ENCODE peak calls at places on chromosome 19, in ten cellular contexts. L, G, I, Y, O, T, H, F, B and D are unnamed samples.

GRCh38 chr19:56577719-56578602 is 10.7 kb downstream of the ZNF470 start:
- DNase-seq in L (no peak), G (no peak), I (no peak), Y (no peak), O (no peak), T (no peak), H (no peak), F (no peak), B (no peak), D (no peak)

GRCh38 chr19:41774515-41774980 is 19.2 kb downstream of the CEACAM6 start:
- DNase-seq in L (no peak), G (peak), I (peak), Y (no peak), O (no peak), T (peak), H (peak), F (no peak), B (no peak), D (peak)

GRCh38 chr19:292951-293350 is 1.7 kb upstream of the PLPP2 start:
- DNase-seq in L (no peak), G (no peak), I (peak), Y (no peak), O (no peak), T (no peak), H (peak), F (peak), B (no peak), D (no peak)

GRCh38 chr19:38441660-38442348 is 8.3 kb downstream of the RYR1 start:
- DNase-seq in L (peak), G (no peak), I (no peak), Y (no peak), O (no peak), T (no peak), H (no peak), F (no peak), B (peak), D (no peak)

GRCh38 chr19:41995959-41996797 is 2.1 kb upstream of the ATP1A3 start:
- DNase-seq in L (peak), G (no peak), I (no peak), Y (no peak), O (no peak), T (no peak), H (no peak), F (no peak), B (no peak), D (no peak)

GRCh38 chr19:12126707-12127106 is 13.4 kb downstream of the ZNF20 start:
- DNase-seq in L (no peak), G (no peak), I (peak), Y (no peak), O (peak), T (no peak), H (no peak), F (no peak), B (peak), D (no peak)

GRCh38 chr19:14450168-14450874 is 17.2 kb downstream of the PKN1 start:
- DNase-seq in L (peak), G (no peak), I (peak), Y (no peak), O (peak), T (no peak), H (no peak), F (peak), B (no peak), D (peak)

GRCh38 chr19:39867133-39867532 is 21.0 kb upstream of the FBL start:
- DNase-seq in L (no peak), G (no peak), I (no peak), Y (no peak), O (no peak), T (no peak), H (no peak), F (no peak), B (no peak), D (no peak)

GRCh38 chr19:10568444-10568825 is 344 bp downstream of the CDKN2D start:
- DNase-seq in L (peak), G (no peak), I (peak), Y (no peak), O (no peak), T (no peak), H (peak), F (peak), B (no peak), D (no peak)

GRCh38 chr19:50794074-50794777 is 4.0 kb downstream of the ACP4 start:
- DNase-seq in L (no peak), G (no peak), I (peak), Y (no peak), O (no peak), T (no peak), H (no peak), F (no peak), B (no peak), D (no peak)

GRCh38 chr19:42290523-42291436 is 11.2 kb upstream of the PRR19 start:
- DNase-seq in L (no peak), G (no peak), I (no peak), Y (no peak), O (no peak), T (no peak), H (no peak), F (no peak), B (peak), D (peak)

GRCh38 chr19:566403-566802 is 6.0 kb upstream of the BSG start:
- DNase-seq in L (peak), G (no peak), I (no peak), Y (peak), O (no peak), T (peak), H (no peak), F (peak), B (peak), D (no peak)

GRCh38 chr19:53994811-53995210 is 3.4 kb downstream of the CACNG6 start:
- DNase-seq in L (no peak), G (no peak), I (no peak), Y (no peak), O (peak), T (no peak), H (no peak), F (no peak), B (no peak), D (no peak)

GRCh38 chr19:55172741-55173140 is 6.3 kb upstream of the DNAAF3 start:
- DNase-seq in L (no peak), G (no peak), I (no peak), Y (no peak), O (peak), T (no peak), H (no peak), F (no peak), B (no peak), D (no peak)

GRCh38 chr19:7874080-7874856 is at the start of gene PRR36:
- DNase-seq in L (peak), G (peak), I (no peak), Y (no peak), O (no peak), T (no peak), H (peak), F (peak), B (peak), D (no peak)

GRCh38 chr19:656751-657559 is 6.1 kb downstream of the RNF126 start:
- DNase-seq in L (no peak), G (no peak), I (no peak), Y (no peak), O (no peak), T (no peak), H (no peak), F (no peak), B (no peak), D (no peak)

GRCh38 chr19:6393074-6393981 is at the start of gene GTF2F1:
- DNase-seq in L (peak), G (peak), I (peak), Y (peak), O (peak), T (peak), H (peak), F (peak), B (peak), D (peak)

GRCh38 chr19:43105496-43105895 is 23.0 kb upstream of the PSG2 start:
- DNase-seq in L (no peak), G (no peak), I (no peak), Y (no peak), O (no peak), T (no peak), H (no peak), F (no peak), B (no peak), D (no peak)

GRCh38 chr19:45646345-45646698 is 7.1 kb upstream of the EML2 start:
- DNase-seq in L (no peak), G (no peak), I (no peak), Y (no peak), O (no peak), T (no peak), H (no peak), F (no peak), B (no peak), D (no peak)

GRCh38 chr19:19627716-19628498 is at the start of gene LPAR2:
- DNase-seq in L (peak), G (peak), I (peak), Y (peak), O (no peak), T (peak), H (peak), F (peak), B (peak), D (peak)

GRCh38 chr19:19628499-19629134 is 597 bp upstream of the LPAR2 start:
- DNase-seq in L (peak), G (no peak), I (no peak), Y (peak), O (peak), T (peak), H (peak), F (peak), B (peak), D (peak)

GRCh38 chr19:19627442-19627715 is 641 bp downstream of the LPAR2 start:
- DNase-seq in L (no peak), G (no peak), I (no peak), Y (no peak), O (no peak), T (no peak), H (no peak), F (no peak), B (no peak), D (peak)

GRCh38 chr19:19624032-19624570 is 3.9 kb downstream of the LPAR2 start:
- DNase-seq in L (no peak), G (no peak), I (no peak), Y (no peak), O (no peak), T (no peak), H (no peak), F (no peak), B (no peak), D (no peak)

GRCh38 chr19:19626516-19627441 is 1.2 kb downstream of the LPAR2 start:
- DNase-seq in L (no peak), G (no peak), I (no peak), Y (no peak), O (no peak), T (no peak), H (peak), F (no peak), B (no peak), D (no peak)
- H3K4me3 ChIP-seq in L (peak), G (no peak), I (no peak), Y (no peak), O (no peak), T (no peak), H (peak), F (peak), B (peak), D (peak)

GRCh38 chr19:28291874-28292273 is 921.1 kb downstream of the UQCRFS1 start:
- DNase-seq in L (no peak), G (no peak), I (no peak), Y (no peak), O (no peak), T (no peak), H (no peak), F (no peak), B (no peak), D (no peak)

GRCh38 chr19:28292822-28293500 is 920.0 kb downstream of the UQCRFS1 start:
- DNase-seq in L (peak), G (no peak), I (no peak), Y (no peak), O (no peak), T (no peak), H (no peak), F (no peak), B (peak), D (no peak)

GRCh38 chr19:28288850-28289249 is 924.1 kb downstream of the UQCRFS1 start:
- DNase-seq in L (no peak), G (no peak), I (no peak), Y (no peak), O (no peak), T (no peak), H (no peak), F (no peak), B (peak), D (no peak)

GRCh38 chr19:28290963-28291657 is 921.8 kb downstream of the UQCRFS1 start:
- DNase-seq in L (peak), G (no peak), I (no peak), Y (no peak), O (no peak), T (no peak), H (no peak), F (no peak), B (no peak), D (no peak)

DNA sequence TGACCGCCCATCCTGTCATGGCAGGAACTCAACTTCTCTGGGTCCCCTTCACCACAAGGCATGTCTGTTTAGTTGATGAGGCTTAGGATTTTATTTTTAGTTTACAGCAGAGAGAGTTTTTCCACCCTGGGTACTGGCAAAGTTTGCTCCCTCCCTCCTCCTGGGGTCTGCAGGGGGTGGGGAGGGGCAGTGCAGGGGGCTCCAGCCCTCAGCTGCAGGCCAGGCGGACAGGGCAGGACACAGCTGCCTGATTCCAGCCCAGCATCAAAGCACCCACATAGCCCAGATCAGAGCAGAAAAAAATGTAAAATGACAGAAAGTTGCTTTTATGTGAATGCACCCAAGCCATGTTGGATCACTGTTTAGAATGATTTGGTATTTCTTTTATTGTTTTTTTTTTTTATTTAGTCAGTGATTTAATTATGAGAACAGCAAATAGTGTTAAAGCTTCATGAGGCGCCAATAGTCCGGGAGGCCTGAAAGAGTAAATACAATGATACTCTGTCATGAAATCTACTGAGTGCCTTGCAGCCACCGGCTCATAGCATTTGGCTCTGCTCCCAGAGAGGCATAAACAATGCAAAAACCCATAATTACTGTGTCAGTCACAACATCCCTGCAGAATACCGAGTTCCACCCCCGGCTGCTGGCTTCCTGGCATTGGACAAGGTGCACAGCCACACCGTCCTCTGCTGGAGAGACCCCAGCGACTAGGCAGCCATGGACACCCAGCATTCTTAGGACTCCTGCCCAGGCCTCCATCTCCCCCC is 923.5 kb downstream of the UQCRFS1 start:
- DNase-seq in L (no peak), G (no peak), I (no peak), Y (no peak), O (no peak), T (no peak), H (no peak), F (no peak), B (no peak), D (no peak)
- H3K27ac ChIP-seq in L (no peak), G (no peak), I (no peak), Y (no peak), O (no peak), T (no peak), H (no peak), F (no peak), B (peak), D (no peak)

GRCh38 chr19:36001605-36002004 is 6.6 kb downstream of the SDHAF1 start:
- DNase-seq in L (no peak), G (no peak), I (no peak), Y (no peak), O (no peak), T (no peak), H (no peak), F (no peak), B (no peak), D (no peak)

GRCh38 chr19:36008336-36008978 is at the start of gene SYNE4:
- DNase-seq in L (peak), G (peak), I (no peak), Y (no peak), O (no peak), T (peak), H (peak), F (peak), B (peak), D (no peak)

GRCh38 chr19:36006955-36007354 is 1.7 kb downstream of the SYNE4 start:
- DNase-seq in L (no peak), G (no peak), I (no peak), Y (no peak), O (no peak), T (no peak), H (no peak), F (no peak), B (no peak), D (no peak)

GRCh38 chr19:36009220-36009619 is 607 bp upstream of the SYNE4 start:
- DNase-seq in L (peak), G (peak), I (peak), Y (peak), O (peak), T (peak), H (peak), F (peak), B (peak), D (peak)

GRCh38 chr19:36003284-36003683 is 5.3 kb downstream of the SYNE4 start:
- DNase-seq in L (no peak), G (no peak), I (no peak), Y (no peak), O (no peak), T (no peak), H (no peak), F (no peak), B (no peak), D (no peak)
- H3K4me3 ChIP-seq in L (no peak), G (no peak), I (no peak), Y (no peak), O (no peak), T (no peak), H (no peak), F (no peak), B (no peak), D (no peak)

GRCh38 chr19:24060687-24061356 is 26.2 kb upstream of the ZNF254 start:
- DNase-seq in L (no peak), G (no peak), I (no peak), Y (no peak), O (no peak), T (no peak), H (no peak), F (no peak), B (no peak), D (no peak)
- H3K27ac ChIP-seq in L (no peak), G (no peak), I (no peak), Y (no peak), O (no peak), T (no peak), H (no peak), F (no peak), B (no peak), D (no peak)

DNA sequence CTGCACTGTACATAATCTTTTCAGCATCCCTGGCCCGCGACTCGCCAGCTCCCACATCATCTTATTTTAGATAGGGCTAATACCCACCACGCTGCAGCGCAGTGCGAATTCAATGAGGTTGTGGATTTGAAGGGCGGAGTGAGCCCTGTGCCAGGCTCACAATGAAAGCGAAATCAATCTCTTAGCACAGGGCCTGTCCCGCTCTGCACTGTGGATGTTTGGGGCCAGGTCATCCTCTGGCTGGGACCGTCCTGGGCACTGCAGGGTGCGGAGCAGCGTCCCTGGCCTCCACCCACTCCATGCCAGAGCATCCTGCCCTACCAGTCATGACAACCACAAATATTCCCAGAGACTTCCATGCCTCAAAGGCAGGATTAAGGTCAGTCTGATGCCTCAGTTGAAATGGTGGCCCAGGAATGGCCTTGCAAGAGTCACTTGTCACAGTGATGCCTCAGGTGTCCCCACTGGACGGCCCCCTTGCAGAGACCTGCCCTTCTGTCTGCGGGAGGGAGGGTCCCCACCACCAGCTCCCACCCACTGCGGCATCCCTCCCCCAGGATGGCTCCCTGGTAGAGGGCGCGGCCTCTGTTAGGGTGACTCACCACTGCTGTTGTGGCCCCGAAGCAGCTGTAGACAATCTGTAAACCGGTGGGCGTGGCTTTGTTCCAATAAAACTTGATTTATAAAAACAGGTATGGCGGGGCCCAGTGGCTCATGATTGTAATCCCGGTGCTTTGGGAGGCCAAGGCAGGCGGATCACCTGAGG is 5.6 kb downstream of the UHRF1 start:
- DNase-seq in L (peak), G (peak), I (no peak), Y (no peak), O (peak), T (peak), H (peak), F (no peak), B (no peak), D (peak)
- H3K4me3 ChIP-seq in L (no peak), G (no peak), I (no peak), Y (no peak), O (no peak), T (no peak), H (peak), F (peak), B (no peak), D (peak)